ENCODE peak calls at places on chromosomes 2 and 18, in nine cellular contexts. H is thyroid gland; R is stomach; B is CD4-positive, CD25-positive, alpha-beta regulatory T cell; G is CD8-positive, alpha-beta memory T cell; C is endodermal cell; D is OCI-LY7; A is neural progenitor cell; X is K562. P is an unnamed sample.

GRCh38 chr2:85933753-85934594 is 45.2 kb upstream of the ST3GAL5 start:
- DNase-seq in B (no peak), R (no peak), G (no peak), C (no peak), X (peak; percentile 73), H (peak; percentile 25), D (no peak), A (no peak), P (no peak)

GRCh38 chr2:156818944-156819343 is 382.8 kb downstream of the GPD2 start:
- DNase-seq in R (no peak), B (no peak), A (no peak), D (no peak), G (no peak), X (no peak), C (no peak), H (no peak), P (peak; percentile 96)

GRCh38 chr18:36579311-36579710 is 249.5 kb downstream of the TPGS2 start:
- DNase-seq in R (no peak), C (no peak), D (no peak), A (no peak), G (no peak), B (no peak), H (no peak), X (no peak), P (no peak)

GRCh38 chr2:235820571-235820970 is 326.7 kb downstream of the AGAP1 start:
- DNase-seq in C (no peak), D (no peak), R (no peak), A (no peak), X (no peak), H (no peak), B (no peak), G (no peak), P (no peak)

GRCh38 chr2:131038258-131039100 is 54.8 kb downstream of the FAM168B start:
- DNase-seq in B (no peak), G (no peak), A (no peak), C (peak; percentile 53), X (no peak), H (no peak), D (no peak), R (no peak), P (no peak)

GRCh38 chr18:48164701-48165100 is 234.2 kb upstream of the SMAD2 start:
- DNase-seq in D (no peak), R (no peak), B (no peak), H (no peak), A (no peak), C (no peak), X (no peak), G (no peak), P (no peak)

GRCh38 chr18:8937695-8938094 is 164.8 kb upstream of the NDUFV2 start:
- DNase-seq in B (no peak), D (no peak), C (peak; percentile 69), H (no peak), X (no peak), R (no peak), A (no peak), G (no peak), P (no peak)

GRCh38 chr18:21100141-21100540 is 11.5 kb downstream of the ROCK1 start:
- DNase-seq in X (no peak), G (no peak), R (no peak), H (no peak), D (no peak), C (no peak), B (no peak), A (no peak), P (no peak)

GRCh38 chr18:31990823-31991222 is 27.8 kb upstream of the RNF125 start:
- DNase-seq in H (no peak), C (no peak), B (no peak), A (no peak), G (no peak), R (no peak), X (no peak), D (peak; percentile 1), P (no peak)

GRCh38 chr2:211132046-211132445 is 575.6 kb downstream of the CPS1 start:
- DNase-seq in A (no peak), G (no peak), X (no peak), C (no peak), D (no peak), H (no peak), B (no peak), R (no peak), P (no peak)

GRCh38 chr2:30074023-30074422 is 72.8 kb upstream of the YPEL5 start:
- DNase-seq in X (no peak), R (no peak), A (no peak), G (no peak), D (no peak), H (no peak), C (no peak), B (no peak), P (no peak)

GRCh38 chr2:101905746-101906336 is 85.9 kb upstream of the IL1R2 start:
- DNase-seq in D (no peak), C (no peak), R (no peak), H (no peak), X (no peak), B (no peak), A (no peak), G (no peak), P (no peak)
- H3K9me3 ChIP-seq in D (peaks cover 13% of the 10 kb centered on the region), C (peaks cover 28% of the 10 kb centered on the region), R (peaks cover 31% of the 10 kb centered on the region), H (no peaks in the 10 kb centered on the region), X (peaks cover 3% of the 10 kb centered on the region), B (peaks cover 20% of the 10 kb centered on the region), A (peaks cover 11% of the 10 kb centered on the region), G (peaks cover 4% of the 10 kb centered on the region), P (peaks cover 11% of the 10 kb centered on the region)

GRCh38 chr2:120899373-120899772 is 163.7 kb downstream of the GLI2 start:
- DNase-seq in R (no peak), G (peak; percentile 16), C (no peak), B (no peak), H (no peak), X (no peak), A (no peak), D (no peak), P (no peak)

GRCh38 chr2:120898961-120899360 is 163.3 kb downstream of the GLI2 start:
- DNase-seq in G (peak; percentile 22), H (no peak), C (peak; percentile 71), D (no peak), X (no peak), B (no peak), A (peak; percentile 73), R (no peak), P (no peak)

GRCh38 chr2:120897399-120897798 is 161.7 kb downstream of the GLI2 start:
- DNase-seq in X (no peak), R (no peak), B (no peak), D (no peak), C (no peak), H (no peak), A (no peak), G (peak; percentile 10), P (no peak)

GRCh38 chr2:120899799-120900198 is 164.1 kb downstream of the GLI2 start:
- DNase-seq in B (no peak), G (peak; percentile 30), A (peak; percentile 61), C (peak; percentile 73), R (no peak), H (no peak), X (no peak), D (no peak), P (no peak)

DNA sequence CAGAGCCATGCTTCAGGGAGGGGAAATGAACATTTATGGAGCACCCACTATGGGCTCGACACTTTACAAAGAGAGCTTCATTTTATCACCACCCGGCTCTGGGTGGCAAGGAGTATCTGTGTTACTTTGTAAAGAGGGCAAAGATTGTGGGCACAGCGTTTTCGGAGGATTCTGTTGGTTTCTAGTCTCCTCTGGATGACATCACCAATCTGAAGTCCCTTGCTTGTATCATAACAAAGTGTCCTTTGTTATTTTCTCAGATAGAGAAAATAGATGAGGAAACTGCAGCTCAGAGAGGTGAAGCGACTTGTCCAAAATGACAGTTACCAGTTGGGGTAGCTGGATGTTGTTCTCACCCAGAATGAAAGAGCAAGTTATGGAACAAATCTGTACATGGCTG is 162.8 kb downstream of the GLI2 start:
- DNase-seq in C (no peak), R (no peak), A (no peak), D (no peak), G (peak; percentile 11), B (no peak), X (no peak), H (no peak), P (no peak)
- H3K4me1 ChIP-seq in C (peaks cover 14% of the 10 kb centered on the region), R (no peaks in the 10 kb centered on the region), A (peaks cover 63% of the 10 kb centered on the region), D (no peaks in the 10 kb centered on the region), G (no peaks in the 10 kb centered on the region), B (no peaks in the 10 kb centered on the region), X (no peaks in the 10 kb centered on the region), H (no peaks in the 10 kb centered on the region), P (peaks cover 18% of the 10 kb centered on the region)

DNA sequence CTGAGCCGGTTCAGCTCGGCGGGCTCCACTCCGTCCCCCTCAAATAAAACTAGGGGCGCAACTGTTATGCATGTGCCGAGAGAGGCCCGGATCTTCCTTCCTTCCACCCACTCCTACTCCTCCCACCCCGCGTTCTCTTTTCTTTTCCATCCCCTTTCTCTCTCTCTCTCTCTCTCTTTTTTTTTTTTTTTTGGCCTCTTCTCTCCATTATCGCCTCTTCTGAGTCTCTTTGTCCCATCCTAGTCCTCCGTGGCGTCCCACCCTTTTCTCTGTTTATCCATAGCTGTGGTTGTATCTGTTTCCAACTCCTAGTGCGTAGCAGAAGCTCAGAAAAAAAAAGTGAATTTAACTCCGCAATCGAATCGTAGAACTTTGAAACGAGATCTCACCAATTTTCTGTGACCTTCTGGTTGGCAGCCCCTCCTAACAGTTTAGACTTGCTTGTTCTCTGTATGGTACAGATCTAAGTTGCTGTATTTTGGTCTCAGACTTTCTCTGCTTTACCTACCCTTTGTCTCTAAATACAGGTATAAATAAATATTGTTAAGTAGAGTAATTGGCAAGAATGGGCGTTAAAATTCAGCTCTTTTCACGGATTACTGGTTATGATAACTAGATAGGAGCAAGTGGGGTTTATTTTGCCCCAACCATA is 3.6 kb downstream of the RAX start:
- DNase-seq in B (no peak), G (no peak), D (no peak), C (no peak), X (no peak), R (no peak), A (no peak), H (no peak), P (no peak)
- H3K9me3 ChIP-seq in B (no peaks in the 10 kb centered on the region), G (no peaks in the 10 kb centered on the region), D (no peaks in the 10 kb centered on the region), C (peaks cover 14% of the 10 kb centered on the region), X (no peaks in the 10 kb centered on the region), R (no peaks in the 10 kb centered on the region), A (no peaks in the 10 kb centered on the region), H (no peaks in the 10 kb centered on the region), P (no peaks in the 10 kb centered on the region)

GRCh38 chr2:44821500-44821899 is 120.0 kb upstream of the SIX3 start:
- DNase-seq in G (no peak), X (no peak), A (peak; percentile 50), H (no peak), C (no peak), R (no peak), B (no peak), D (no peak), P (no peak)

GRCh38 chr2:44822174-44822573 is 119.3 kb upstream of the SIX3 start:
- DNase-seq in C (no peak), H (no peak), A (no peak), G (no peak), D (no peak), B (no peak), R (no peak), X (no peak), P (no peak)

GRCh38 chr2:44819061-44819460 is 122.4 kb upstream of the SIX3 start:
- DNase-seq in B (no peak), G (no peak), D (no peak), A (no peak), R (no peak), C (no peak), X (no peak), H (no peak), P (no peak)

GRCh38 chr2:44817256-44817655 is 124.2 kb upstream of the SIX3 start:
- DNase-seq in X (no peak), G (no peak), D (no peak), H (no peak), R (no peak), B (no peak), C (peak; percentile 21), A (no peak), P (no peak)

GRCh38 chr2:44817673-44818335 is 123.7 kb upstream of the SIX3 start:
- DNase-seq in A (no peak), B (no peak), H (no peak), D (no peak), C (no peak), G (no peak), X (no peak), R (no peak), P (no peak)
- H3K4me1 ChIP-seq in A (peaks cover 19% of the 10 kb centered on the region), B (no peaks in the 10 kb centered on the region), H (no peaks in the 10 kb centered on the region), D (no peaks in the 10 kb centered on the region), C (peaks cover 5% of the 10 kb centered on the region), G (no peaks in the 10 kb centered on the region), X (no peaks in the 10 kb centered on the region), R (no peaks in the 10 kb centered on the region), P (no peaks in the 10 kb centered on the region)